ENCODE peak calls at places on chromosomes 6 and 20, in four cellular contexts. Z is H1, A is neuronal stem cell, U is IMR-90. B is an unnamed sample.
A peak's percentile ranks its signal among the peaks of the same experiment; 100 is the strongest.

GRCh38 chr20:47502801-47503239 is 1.1 kb downstream of the NCOA3 start:
- DNase-seq in Z (no peak), A (peak; percentile 9), U (peak; percentile 62), B (peak; percentile 54)

GRCh38 chr20:13082366-13082765 is 73.6 kb downstream of the SPTLC3 start:
- DNase-seq in Z (no peak), A (no peak), U (no peak), B (no peak)

GRCh38 chr6:6091608-6092002 is 84.9 kb upstream of the NRN1 start:
- DNase-seq in Z (no peak), A (no peak), U (no peak), B (no peak)

GRCh38 chr6:132506461-132506860 is 6.5 kb downstream of the STX7 start:
- DNase-seq in Z (no peak), A (no peak), U (no peak), B (no peak)

GRCh38 chr6:158978752-158979151 is 21.2 kb downstream of the RSPH3 start:
- DNase-seq in Z (no peak), A (no peak), U (peak; percentile 64), B (no peak)

GRCh38 chr6:87333591-87334181 is 4.6 kb upstream of the GJB7 start:
- DNase-seq in Z (no peak), A (no peak), U (peak; percentile 54), B (peak; percentile 56)

GRCh38 chr20:34129518-34130162 is 17.6 kb upstream of the EIF2S2 start:
- DNase-seq in Z (no peak), A (peak; percentile 75), U (peak; percentile 73), B (peak; percentile 84)

GRCh38 chr6:37777272-37777736 is 42.2 kb upstream of the ZFAND3 start:
- DNase-seq in Z (peak; percentile 53), A (no peak), U (no peak), B (peak; percentile 48)

GRCh38 chr6:108896111-108896661 is 48.0 kb downstream of the ARMC2 start:
- DNase-seq in Z (no peak), A (no peak), U (peak; percentile 92), B (no peak)

GRCh38 chr6:15243994-15244604 is 1.8 kb upstream of the JARID2 start:
- DNase-seq in Z (peak; percentile 55), A (no peak), U (no peak), B (peak; percentile 85)

GRCh38 chr6:110547266-110547964 is 71.0 kb upstream of the SLC22A16 start:
- DNase-seq in Z (no peak), A (no peak), U (peak; percentile 70), B (peak; percentile 75)

GRCh38 chr6:169738204-169738971 is 13.0 kb downstream of the DYNLT2 start:
- DNase-seq in Z (no peak), A (no peak), U (no peak), B (no peak)

GRCh38 chr6:30325150-30325872 is 1.4 kb upstream of the TRIM39 start:
- DNase-seq in Z (no peak), A (no peak), U (peak; percentile 49), B (peak; percentile 51)

GRCh38 chr6:72783667-72784066 is 161.8 kb downstream of the KCNQ5 start:
- DNase-seq in Z (no peak), A (no peak), U (peak; percentile 73), B (no peak)

GRCh38 chr20:1375515-1375914 is 17.3 kb downstream of the FKBP1A start:
- DNase-seq in Z (peak; percentile 40), A (no peak), U (peak; percentile 93), B (no peak)

GRCh38 chr6:159134701-159135364 is 34.4 kb upstream of the FNDC1 start:
- DNase-seq in Z (peak; percentile 96), A (peak; percentile 54), U (peak; percentile 46), B (peak; percentile 81)

GRCh38 chr20:8790442-8791074 is 278.3 kb upstream of the PLCB4 start:
- DNase-seq in Z (no peak), A (peak; percentile 29), U (peak; percentile 60), B (peak; percentile 69)

GRCh38 chr6:137487947-137488735 is 6.1 kb downstream of the OLIG3 start:
- DNase-seq in Z (peak; percentile 73), A (peak; percentile 38), U (no peak), B (peak; percentile 44)

GRCh38 chr20:16395366-16395765 is 177.9 kb downstream of the KIF16B start:
- DNase-seq in Z (no peak), A (no peak), U (no peak), B (no peak)

GRCh38 chr20:16404171-16404570 is 169.1 kb downstream of the KIF16B start:
- DNase-seq in Z (no peak), A (no peak), U (no peak), B (no peak)

GRCh38 chr20:16397053-16397452 is 176.2 kb downstream of the KIF16B start:
- DNase-seq in Z (no peak), A (no peak), U (no peak), B (no peak)

GRCh38 chr20:16400249-16400648 is 173.0 kb downstream of the KIF16B start:
- DNase-seq in Z (no peak), A (no peak), U (no peak), B (no peak)

GRCh38 chr20:16399801-16400200 is 173.4 kb downstream of the KIF16B start:
- DNase-seq in Z (no peak), A (no peak), U (no peak), B (no peak)
- H4K8ac ChIP-seq in Z (no peak overlapping the region), A (no peak overlapping the region), U (no peak overlapping the region), B (no peak overlapping the region)

DNA sequence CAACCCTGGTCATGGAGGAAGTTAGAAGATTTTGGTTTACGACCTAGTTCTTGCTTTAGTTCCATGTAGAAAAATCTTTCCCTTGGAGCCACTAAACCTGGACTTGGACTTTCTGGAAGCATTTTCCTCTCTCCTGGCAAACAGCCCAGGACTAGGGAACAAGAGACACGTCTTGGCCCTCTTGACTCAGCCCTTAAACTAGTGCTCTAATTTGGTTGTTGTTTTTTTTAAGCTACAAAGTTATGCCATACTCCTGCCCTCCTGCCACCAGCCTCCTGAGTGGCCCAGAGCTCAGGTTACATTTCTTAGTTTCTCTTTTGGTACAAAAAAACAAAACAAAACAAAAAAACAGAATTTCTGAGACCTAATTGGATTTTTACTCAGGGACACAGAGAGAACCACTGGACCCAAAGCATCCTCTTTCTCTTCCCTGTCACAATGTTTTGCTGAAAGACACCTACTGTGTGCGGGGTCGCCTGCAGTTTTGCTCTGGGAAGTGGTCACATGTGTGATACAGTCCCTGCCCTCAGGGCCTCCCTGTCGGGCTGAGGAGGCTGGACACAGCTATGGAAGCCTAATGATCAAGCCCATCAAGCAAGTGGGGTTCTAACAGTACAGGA is 32.3 kb upstream of the SCUBE3 start:
- DNase-seq in Z (no peak), A (no peak), U (peak; percentile 64), B (peak; percentile 23)
- H4K8ac ChIP-seq in Z (no peak overlapping the region), A (no peak overlapping the region), U (peak overlapping the region; percentile 54), B (no peak overlapping the region)

GRCh38 chr6:44227138-44227770 is 3.9 kb downstream of the SLC29A1 start:
- DNase-seq in Z (no peak), A (no peak), U (no peak), B (peak; percentile 86)
- H4K8ac ChIP-seq in Z (no peak overlapping the region), A (no peak overlapping the region), U (no peak overlapping the region), B (no peak overlapping the region)

GRCh38 chr20:50400705-50401045 is 109.5 kb upstream of the PTPN1 start:
- DNase-seq in Z (no peak), A (no peak), U (no peak), B (no peak)

GRCh38 chr20:50398471-50399002 is 111.6 kb upstream of the PTPN1 start:
- DNase-seq in Z (no peak), A (no peak), U (no peak), B (no peak)

GRCh38 chr20:50401047-50401586 is 109.1 kb upstream of the PTPN1 start:
- DNase-seq in Z (no peak), A (no peak), U (no peak), B (no peak)

GRCh38 chr20:50399003-50399916 is 110.9 kb upstream of the PTPN1 start:
- DNase-seq in Z (no peak), A (no peak), U (peak; percentile 51), B (no peak)

GRCh38 chr20:50399917-50400704 is 110.1 kb upstream of the PTPN1 start:
- DNase-seq in Z (no peak), A (no peak), U (peak; percentile 60), B (peak; percentile 45)
- H4K8ac ChIP-seq in Z (no peak overlapping the region), A (no peak overlapping the region), U (no peak overlapping the region), B (no peak overlapping the region)

GRCh38 chr6:156776470-156776840 is 723 bp upstream of the ARID1B start:
- DNase-seq in Z (peak; percentile 30), A (no peak), U (peak; percentile 44), B (no peak)

GRCh38 chr6:156776841-156777576 is at the start of gene ARID1B:
- DNase-seq in Z (peak; percentile 72), A (peak; percentile 74), U (peak; percentile 83), B (peak; percentile 85)

GRCh38 chr6:156778615-156779205 is 1.5 kb downstream of the ARID1B start:
- DNase-seq in Z (peak; percentile 64), A (peak; percentile 41), U (no peak), B (peak; percentile 64)

GRCh38 chr6:156777866-156778614 is 862 bp downstream of the ARID1B start:
- DNase-seq in Z (peak; percentile 67), A (peak; percentile 43), U (peak; percentile 49), B (peak; percentile 59)

GRCh38 chr6:156777577-156777865 is 343 bp downstream of the ARID1B start:
- DNase-seq in Z (no peak), A (no peak), U (no peak), B (no peak)
- H4K8ac ChIP-seq in Z (peak overlapping the region; percentile 99), A (peak overlapping the region; percentile 82), U (peak overlapping the region; percentile 95), B (no peak overlapping the region)

DNA sequence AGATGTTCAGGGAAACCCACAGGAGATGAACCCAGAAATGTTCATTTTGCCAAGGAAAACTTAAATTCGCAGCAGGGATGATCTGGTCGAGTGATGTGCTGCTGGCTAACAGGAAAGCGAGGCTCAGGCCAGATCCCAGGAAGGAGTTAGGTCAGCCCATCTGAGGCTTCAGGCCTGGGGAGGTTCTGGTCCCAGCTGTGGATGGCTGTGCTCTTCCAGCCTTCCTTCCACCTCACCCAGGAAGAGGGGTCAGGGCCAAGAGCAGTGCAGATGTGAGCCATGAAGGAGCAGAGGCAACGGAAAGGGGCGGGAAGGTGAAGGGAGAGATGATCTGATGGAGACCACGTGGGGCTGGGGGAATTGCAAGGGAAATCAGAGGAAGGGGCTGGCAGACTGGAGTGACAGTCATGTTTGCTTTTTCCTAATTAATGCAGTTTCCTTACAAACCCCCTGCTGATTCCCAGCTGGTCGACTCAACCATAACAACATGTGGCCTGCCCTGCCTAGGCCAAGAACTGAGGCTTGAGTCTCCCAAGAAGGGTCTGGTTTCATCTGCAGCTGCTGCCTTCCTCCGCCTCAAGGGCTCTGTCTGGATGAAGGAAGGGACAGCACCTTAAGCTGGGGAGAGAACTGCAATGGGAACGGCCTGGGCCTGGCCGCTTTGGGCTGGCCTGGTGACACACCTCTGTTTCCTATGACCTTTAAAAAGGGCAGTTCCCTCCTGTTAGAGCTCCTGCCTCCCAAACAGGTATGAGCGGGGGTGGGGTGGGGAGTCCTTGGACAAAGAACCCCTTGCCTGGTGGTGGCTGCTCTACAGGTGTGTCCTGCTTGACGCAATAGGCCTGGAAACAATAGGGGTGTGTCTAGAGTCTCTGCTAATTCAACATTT is 7.7 kb upstream of the MRPS18A start:
- DNase-seq in Z (peak; percentile 63), A (no peak), U (no peak), B (peak; percentile 50)
- H4K8ac ChIP-seq in Z (peak overlapping the region; percentile 69), A (no peak overlapping the region), U (no peak overlapping the region), B (no peak overlapping the region)

B was measured in mesendoderm.